ENCODE peak calls at places on chromosome 21, in eight cellular contexts. Q, L, U, R, S, A, J and X are unnamed samples.

GRCh38 chr21:21137986-21138385 is 139.8 kb downstream of the NCAM2 start:
- DNase-seq in Q (no peak), L (peak), U (no peak), R (no peak), S (no peak), A (no peak), J (peak), X (no peak)

GRCh38 chr21:37799193-37800121 is 116.8 kb downstream of the KCNJ6 start:
- DNase-seq in Q (no peak), L (peak), U (no peak), R (no peak), S (no peak), A (no peak), J (peak), X (no peak)

GRCh38 chr21:42289926-42290325 is 25.3 kb downstream of the TFF3 start:
- DNase-seq in Q (peak), L (no peak), U (no peak), R (no peak), S (no peak), A (no peak), J (no peak), X (no peak)

GRCh38 chr21:27077501-27077900 is 110.6 kb upstream of the ADAMTS5 start:
- DNase-seq in Q (no peak), L (peak), U (no peak), R (no peak), S (no peak), A (no peak), J (no peak), X (no peak)

GRCh38 chr21:28811860-28812259 is 180.8 kb downstream of the LTN1 start:
- DNase-seq in Q (no peak), L (no peak), U (no peak), R (no peak), S (no peak), A (no peak), J (no peak), X (no peak)

GRCh38 chr21:25717491-25718139 is 17.1 kb downstream of the ATP5PF start:
- DNase-seq in Q (no peak), L (peak), U (peak), R (no peak), S (no peak), A (no peak), J (peak), X (no peak)

GRCh38 chr21:46195595-46196195 is 11.4 kb upstream of the SPATC1L start:
- DNase-seq in Q (no peak), L (no peak), U (no peak), R (no peak), S (no peak), A (peak), J (no peak), X (peak)

GRCh38 chr21:42349420-42350075 is 1.2 kb downstream of the TFF2 start:
- DNase-seq in Q (no peak), L (no peak), U (no peak), R (no peak), S (peak), A (peak), J (no peak), X (peak)

GRCh38 chr21:30234643-30235042 is 18.7 kb upstream of the CLDN8 start:
- DNase-seq in Q (no peak), L (no peak), U (no peak), R (no peak), S (no peak), A (no peak), J (peak), X (no peak)

GRCh38 chr21:26449161-26449560 is 123.9 kb downstream of the CYYR1 start:
- DNase-seq in Q (no peak), L (peak), U (peak), R (no peak), S (no peak), A (no peak), J (peak), X (no peak)

GRCh38 chr21:16455978-16456377 is 726.2 kb downstream of the USP25 start:
- DNase-seq in Q (no peak), L (no peak), U (peak), R (no peak), S (no peak), A (no peak), J (peak), X (no peak)

GRCh38 chr21:17045214-17045835 is 467.5 kb upstream of the CXADR start:
- DNase-seq in Q (no peak), L (peak), U (peak), R (no peak), S (no peak), A (no peak), J (peak), X (no peak)

GRCh38 chr21:25139390-25139789 is 467.9 kb downstream of the MRPL39 start:
- DNase-seq in Q (no peak), L (no peak), U (no peak), R (no peak), S (no peak), A (no peak), J (no peak), X (no peak)

GRCh38 chr21:26941436-26941835 is 25.5 kb downstream of the ADAMTS5 start:
- DNase-seq in Q (no peak), L (peak), U (no peak), R (no peak), S (no peak), A (no peak), J (peak), X (no peak)

GRCh38 chr21:37529649-37530048 is 163.1 kb downstream of the DYRK1A start:
- DNase-seq in Q (no peak), L (no peak), U (no peak), R (no peak), S (no peak), A (peak), J (no peak), X (no peak)

GRCh38 chr21:31298618-31299269 is 45.3 kb downstream of the TIAM1 start:
- DNase-seq in Q (no peak), L (no peak), U (no peak), R (no peak), S (no peak), A (no peak), J (no peak), X (no peak)

GRCh38 chr21:15037894-15038293 is 26.9 kb downstream of the NRIP1 start:
- DNase-seq in Q (no peak), L (no peak), U (no peak), R (no peak), S (no peak), A (no peak), J (no peak), X (no peak)

GRCh38 chr21:21921410-21922232 is 923.4 kb downstream of the NCAM2 start:
- DNase-seq in Q (no peak), L (peak), U (peak), R (peak), S (no peak), A (no peak), J (peak), X (no peak)

GRCh38 chr21:25934771-25935224 is 200.0 kb downstream of the GABPA start:
- DNase-seq in Q (peak), L (peak), U (no peak), R (peak), S (no peak), A (no peak), J (peak), X (no peak)

GRCh38 chr21:27480841-27481261 is 514.0 kb upstream of the ADAMTS5 start:
- DNase-seq in Q (no peak), L (peak), U (no peak), R (peak), S (no peak), A (no peak), J (peak), X (no peak)

GRCh38 chr21:37914211-37914900 is 1.9 kb downstream of the KCNJ6 start:
- DNase-seq in Q (no peak), L (peak), U (peak), R (peak), S (no peak), A (peak), J (peak), X (no peak)

GRCh38 chr21:37532868-37533780 is 166.6 kb downstream of the DYRK1A start:
- DNase-seq in Q (no peak), L (peak), U (no peak), R (peak), S (no peak), A (peak), J (peak), X (no peak)

GRCh38 chr21:17466166-17466565 is 46.7 kb upstream of the CXADR start:
- DNase-seq in Q (no peak), L (peak), U (no peak), R (no peak), S (no peak), A (no peak), J (peak), X (no peak)

DNA sequence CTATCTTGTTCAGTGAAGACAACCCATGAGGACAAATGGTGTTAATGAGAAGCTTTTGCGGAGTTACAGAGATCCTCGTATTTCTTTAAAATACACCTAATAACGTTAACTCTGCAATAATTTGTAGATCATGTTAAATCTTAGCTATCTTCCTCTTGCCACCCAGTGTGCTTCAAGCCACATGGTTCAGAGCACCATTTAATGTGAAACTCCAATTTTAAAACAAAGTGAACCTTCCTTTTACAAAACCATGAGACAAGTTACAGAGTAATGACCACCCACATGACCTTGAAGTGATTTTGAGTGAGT is 1.7 kb upstream of the KCNE2 start:
- DNase-seq in Q (no peak), L (no peak), U (no peak), R (no peak), S (no peak), A (no peak), J (no peak), X (no peak)
- TF ChIP-seq CTCF in Q (no peak), L (no peak), U (no peak), R (peak), S (no peak), A (no peak), J (no peak), X (no peak)

GRCh38 chr21:44911384-44912157 is 9.1 kb downstream of the ITGB2 start:
- DNase-seq in Q (peak), L (no peak), U (no peak), R (peak), S (no peak), A (no peak), J (no peak), X (no peak)
- TF ChIP-seq CTCF in Q (peak), L (no peak), U (peak), R (peak), S (peak), A (no peak), J (peak), X (no peak)

GRCh38 chr21:32306021-32306780 is 7.5 kb downstream of the MRAP start:
- DNase-seq in Q (no peak), L (no peak), U (peak), R (no peak), S (peak), A (no peak), J (peak), X (no peak)
- TF ChIP-seq CTCF in Q (no peak), L (peak), U (peak), R (no peak), S (peak), A (no peak), J (peak), X (peak)

DNA sequence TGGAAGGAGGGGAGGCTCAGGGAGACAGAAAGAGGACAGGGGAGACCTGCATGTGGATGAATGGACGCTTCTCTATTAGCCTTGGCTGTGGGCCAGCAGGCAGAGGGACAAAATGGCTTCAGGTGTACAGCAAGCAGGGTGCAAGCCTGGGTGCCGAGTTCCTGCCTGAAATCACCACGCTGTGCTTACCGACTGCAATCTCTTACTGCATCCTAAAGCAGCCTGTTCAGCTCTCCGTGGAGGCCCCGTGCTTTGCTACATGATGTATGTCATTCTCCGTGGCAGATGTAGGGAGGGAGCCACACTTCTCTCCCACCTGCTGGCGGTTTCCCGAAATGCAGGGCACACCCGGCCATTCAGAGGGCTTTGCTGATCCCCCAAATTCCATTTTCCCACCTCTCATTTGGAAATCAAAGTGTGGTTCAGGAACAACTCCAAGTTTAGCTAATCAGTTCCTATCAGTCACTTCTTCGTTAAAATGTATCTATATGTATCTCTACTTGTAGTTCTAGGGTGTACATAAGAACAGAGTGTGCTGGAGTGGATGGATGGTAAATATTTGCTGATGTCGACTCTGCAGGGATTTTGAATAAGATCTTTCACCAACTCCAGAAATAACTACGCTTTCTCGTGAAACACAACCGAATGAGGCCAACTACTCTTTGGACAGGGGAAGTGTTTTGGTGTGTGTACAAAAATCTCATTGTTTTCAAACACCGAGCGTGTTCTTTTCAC is 122.3 kb upstream of the BACE2 start:
- DNase-seq in Q (no peak), L (no peak), U (peak), R (peak), S (peak), A (no peak), J (no peak), X (no peak)
- TF ChIP-seq CTCF in Q (no peak), L (no peak), U (no peak), R (peak), S (peak), A (no peak), J (no peak), X (peak)

GRCh38 chr21:43645987-43646386 is 13.3 kb downstream of the HSF2BP start:
- DNase-seq in Q (no peak), L (no peak), U (no peak), R (no peak), S (no peak), A (no peak), J (no peak), X (no peak)

GRCh38 chr21:43646550-43647260 is 12.6 kb downstream of the HSF2BP start:
- DNase-seq in Q (peak), L (peak), U (peak), R (peak), S (peak), A (peak), J (peak), X (peak)

GRCh38 chr21:43643193-43643592 is 16.1 kb downstream of the HSF2BP start:
- DNase-seq in Q (no peak), L (no peak), U (peak), R (no peak), S (no peak), A (no peak), J (no peak), X (no peak)

GRCh38 chr21:43644609-43645008 is 14.7 kb downstream of the HSF2BP start:
- DNase-seq in Q (peak), L (peak), U (no peak), R (no peak), S (no peak), A (no peak), J (peak), X (no peak)

GRCh38 chr21:43645414-43645891 is 13.8 kb downstream of the HSF2BP start:
- DNase-seq in Q (peak), L (peak), U (peak), R (peak), S (peak), A (no peak), J (peak), X (no peak)
- TF ChIP-seq CTCF in Q (peak), L (peak), U (peak), R (no peak), S (no peak), A (peak), J (peak), X (peak)

GRCh38 chr21:23455676-23456075 is 2151.6 kb downstream of the MRPL39 start:
- DNase-seq in Q (no peak), L (no peak), U (no peak), R (no peak), S (no peak), A (no peak), J (no peak), X (no peak)

GRCh38 chr21:23452384-23453083 is 2154.7 kb downstream of the MRPL39 start:
- DNase-seq in Q (no peak), L (no peak), U (peak), R (peak), S (peak), A (no peak), J (no peak), X (no peak)
- TF ChIP-seq CTCF in Q (no peak), L (no peak), U (no peak), R (no peak), S (peak), A (peak), J (no peak), X (peak)